ENCODE peak calls at places on chromosomes 5 and 9, in seven cellular contexts. J is breast epithelium, P is Peyer's patch, U is HCT116, R is ovary, M is upper lobe of left lung, W is adrenal gland. N is an unnamed sample.

GRCh38 chr5:73564644-73565165 is 734 bp downstream of the ANKRA2 start:
- DNase-seq in J (no peak), R (no peak), W (peak), P (no peak), U (no peak), M (no peak), N (no peak)

GRCh38 chr9:89309608-89310485 is 1.1 kb upstream of the CKS2 start:
- DNase-seq in W (no peak), R (no peak), P (no peak), U (peak), J (no peak), M (no peak), N (no peak)

GRCh38 chr5:41097642-41098041 is 26.5 kb upstream of the MROH2B start:
- DNase-seq in J (no peak), W (no peak), M (no peak), U (no peak), R (no peak), P (no peak), N (no peak)

GRCh38 chr9:20838218-20838617 is 154.2 kb downstream of the FOCAD start:
- DNase-seq in M (no peak), P (no peak), U (no peak), R (no peak), W (no peak), J (no peak), N (no peak)

GRCh38 chr5:156237361-156237760 is 89.6 kb upstream of the SGCD start:
- DNase-seq in M (no peak), P (no peak), U (no peak), R (no peak), W (no peak), J (no peak), N (no peak)

GRCh38 chr9:98975838-98976237 is 32.1 kb downstream of the COL15A1 start:
- DNase-seq in J (no peak), R (no peak), U (no peak), W (no peak), P (no peak), M (no peak), N (no peak)

GRCh38 chr5:148408092-148408491 is 24.3 kb downstream of the FBXO38 start:
- DNase-seq in P (no peak), R (no peak), W (no peak), U (no peak), J (no peak), M (no peak), N (no peak)

GRCh38 chr9:137672907-137673791 is 54.3 kb downstream of the EHMT1 start:
- DNase-seq in J (no peak), U (peak), P (peak), M (peak), R (peak), W (peak), N (peak)

GRCh38 chr9:16314476-16314875 is 556.0 kb downstream of the BNC2 start:
- DNase-seq in R (no peak), J (no peak), P (no peak), M (no peak), U (no peak), W (peak), N (no peak)

GRCh38 chr9:16312962-16313546 is 557.4 kb downstream of the BNC2 start:
- DNase-seq in J (no peak), U (no peak), P (no peak), M (no peak), R (no peak), W (peak), N (no peak)

GRCh38 chr9:16309350-16310271 is 560.9 kb downstream of the BNC2 start:
- DNase-seq in J (no peak), M (no peak), U (no peak), P (no peak), R (peak), W (peak), N (peak)

GRCh38 chr9:16310288-16311145 is 560.0 kb downstream of the BNC2 start:
- DNase-seq in U (no peak), J (no peak), W (peak), R (no peak), M (no peak), P (no peak), N (peak)

GRCh38 chr9:16312116-16312515 is 558.4 kb downstream of the BNC2 start:
- DNase-seq in J (no peak), U (no peak), M (no peak), P (no peak), R (no peak), W (no peak), N (no peak)
- H3K4me3 ChIP-seq in J (no peak), U (no peak), M (no peak), P (no peak), R (no peak), W (no peak), N (no peak)

GRCh38 chr5:154940772-154941620 is at the start of gene MRPL22:
- DNase-seq in P (peak), W (peak), M (peak), U (peak), R (peak), J (peak), N (peak)
- TF ChIP-seq POLR2A in P (peak), W (peak), M (no peak), U (peak), R (peak), J (peak), N (no peak)

DNA sequence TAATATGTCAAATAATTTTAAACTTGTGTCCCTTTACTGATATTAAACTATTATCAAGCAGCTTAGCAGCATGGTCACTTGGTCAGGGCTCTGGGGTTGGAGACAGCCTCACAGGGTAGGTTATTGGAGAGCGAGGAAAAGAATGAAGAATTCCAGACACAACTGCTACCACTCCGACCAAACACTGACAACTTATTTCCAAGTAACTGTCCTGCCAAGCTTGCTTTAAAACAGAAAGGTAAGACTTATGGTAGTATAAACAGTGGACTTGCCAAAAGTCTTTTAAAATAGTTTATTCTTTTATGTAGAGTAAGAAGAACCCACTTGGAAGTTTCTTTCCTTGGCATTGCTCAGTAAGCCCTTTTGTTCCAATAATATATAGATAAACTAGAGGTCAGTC is 364.1 kb downstream of the DEPDC1B start:
- DNase-seq in W (no peak), J (no peak), M (no peak), P (no peak), U (no peak), R (no peak), N (no peak)
- H3K4me3 ChIP-seq in W (no peak), J (no peak), M (no peak), P (no peak), U (no peak), R (no peak), N (no peak)

GRCh38 chr9:127612993-127613954 is 1.2 kb downstream of the STXBP1 start:
- DNase-seq in U (no peak), R (peak), W (peak), P (peak), J (peak), M (peak), N (peak)
- TF ChIP-seq POLR2A in U (no peak), R (peak), W (peak), P (no peak), J (no peak), M (no peak), N (no peak)

DNA sequence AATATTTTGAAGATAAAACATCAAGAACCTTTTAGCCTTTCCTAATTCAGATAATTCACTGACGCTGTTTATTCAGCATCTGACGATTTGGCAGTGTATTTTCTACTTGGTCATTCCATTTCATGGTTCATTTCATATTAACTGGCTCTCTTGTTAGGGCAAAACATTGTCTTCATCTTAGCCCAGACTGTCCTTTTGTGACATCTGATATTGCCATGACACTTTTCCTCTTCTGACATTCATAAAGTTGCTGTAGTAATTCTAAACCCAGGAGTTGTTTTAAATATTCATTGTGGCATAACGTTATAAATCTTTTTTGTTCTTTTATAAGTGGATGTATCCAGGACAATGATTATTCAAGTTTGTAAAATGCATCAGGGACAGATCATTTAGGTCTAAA is 1.8 kb downstream of the SCAMP1 start:
- DNase-seq in U (no peak), M (no peak), J (no peak), P (no peak), W (no peak), R (no peak), N (no peak)
- H3K4me3 ChIP-seq in U (no peak), M (no peak), J (peak), P (no peak), W (no peak), R (no peak), N (no peak)

GRCh38 chr5:141636413-141637265 is at the start of the genes HDAC3 and RELL2:
- DNase-seq in U (peak), W (peak), P (peak), M (peak), R (peak), J (peak), N (peak)
- TF ChIP-seq POLR2A in U (peak), W (peak), P (peak), M (no peak), R (peak), J (no peak), N (peak)

GRCh38 chr5:65364907-65365306 is 116.8 kb downstream of the ADAMTS6 start:
- DNase-seq in R (no peak), P (no peak), W (no peak), M (no peak), J (no peak), U (no peak), N (no peak)
- H3K4me3 ChIP-seq in R (no peak), P (no peak), W (no peak), M (no peak), J (no peak), U (no peak), N (no peak)